ENCODE peak calls at places on chromosomes 12 and 14, in eight cellular contexts. O is Right ventricle myocardium superior; Q is aorta; Y is activated CD4-positive, alpha-beta T cell treated with anti-CD3 and anti-CD28 coated beads, Interleukin-2, amount 50 U/mL, for 1 hour; G is islet precursor cell; B is activated CD8-positive, alpha-beta memory T cell treated with anti-CD3 and anti-CD28 coated beads, Interleukin-2, amount 10 ng/mL, durations not matched to agents 7 days and 5 days; X is HTR-8/SVneo; W is foreskin fibroblast. N is an unnamed sample.

GRCh38 chr12:113270709-113271009 is 49.4 kb downstream of the TPCN1 start:
- DNase-seq in Q (peak; percentile 71), X (no peak), O (no peak), W (no peak), G (no peak), Y (no peak), B (no peak), N (peak; percentile 28)

GRCh38 chr14:51004801-51005526 is 60.7 kb upstream of the PYGL start:
- DNase-seq in Q (no peak), O (no peak), G (no peak), X (peak; percentile 15), W (peak; percentile 76), B (no peak), Y (no peak), N (no peak)

GRCh38 chr14:84782902-84783301 is 747.0 kb upstream of the FLRT2 start:
- DNase-seq in O (no peak), Y (no peak), W (no peak), G (no peak), X (no peak), Q (no peak), B (no peak), N (no peak)

GRCh38 chr14:65791551-65791981 is 379.0 kb downstream of the FUT8 start:
- DNase-seq in G (peak; percentile 64), Y (no peak), W (peak; percentile 50), B (no peak), X (peak; percentile 79), Q (no peak), O (peak; percentile 42), N (no peak)

GRCh38 chr12:21823581-21823980 is 49.1 kb upstream of the KCNJ8 start:
- DNase-seq in B (no peak), Q (peak; percentile 87), X (no peak), O (peak; percentile 76), W (no peak), Y (no peak), G (no peak), N (no peak)

GRCh38 chr12:67540920-67541624 is 107.5 kb upstream of the DYRK2 start:
- DNase-seq in Q (no peak), Y (no peak), X (no peak), B (no peak), G (no peak), O (no peak), W (no peak), N (no peak)

GRCh38 chr12:131077931-131078391 is 124.3 kb downstream of the ADGRD1 start:
- DNase-seq in G (peak; percentile 52), Y (no peak), O (no peak), X (no peak), B (no peak), W (no peak), Q (peak; percentile 52), N (no peak)

GRCh38 chr12:82383930-82384513 is 25.7 kb downstream of the METTL25 start:
- DNase-seq in B (no peak), O (no peak), Q (no peak), Y (no peak), G (no peak), X (no peak), W (peak; percentile 51), N (no peak)

GRCh38 chr12:107779077-107779840 is 4.8 kb downstream of the ASCL4 start:
- DNase-seq in X (no peak), Q (no peak), B (no peak), Y (no peak), O (no peak), W (no peak), G (no peak), N (no peak)

N was measured in mucosa of descending colon.